ENCODE peak calls at places on chromosomes 16 and 17, in six cellular contexts. Q is right lobe of liver, J is A549, O is heart left ventricle, H is upper lobe of left lung, P is HepG2. F is an unnamed sample.
A peak's percentile ranks its signal among the peaks of the same experiment; 100 is the strongest.

GRCh38 chr17:50684612-50685333 is 22.9 kb downstream of the ANKRD40 start:
- ATAC-seq in Q (peak; percentile 83), J (no peak), O (no peak), H (no peak), P (peak; percentile 79), F (no peak)

GRCh38 chr17:38897671-38898290 is 27.6 kb upstream of the LASP1NB start:
- ATAC-seq in Q (peak; percentile 49), J (no peak), O (peak; percentile 5), H (no peak), P (peak; percentile 59), F (peak; percentile 29)

GRCh38 chr16:85139888-85140339 is 27.6 kb upstream of the CIBAR2 start:
- ATAC-seq in Q (no peak), J (no peak), O (no peak), H (no peak), P (no peak), F (no peak)

GRCh38 chr17:58153046-58153445 is 4.9 kb downstream of the OR4D1 start:
- ATAC-seq in Q (peak; percentile 44), J (no peak), O (peak; percentile 68), H (peak; percentile 36), P (no peak), F (peak; percentile 55)

GRCh38 chr16:65524997-65525396 is 403.1 kb upstream of the CDH11 start:
- ATAC-seq in Q (no peak), J (no peak), O (peak; percentile 93), H (no peak), P (no peak), F (no peak)

GRCh38 chr17:32970281-32970680 is 21.4 kb upstream of the SPACA3 start:
- ATAC-seq in Q (no peak), J (no peak), O (peak; percentile 92), H (peak; percentile 91), P (no peak), F (peak; percentile 61)

GRCh38 chr17:77651983-77652382 is 306.5 kb upstream of the TNRC6C start:
- ATAC-seq in Q (no peak), J (no peak), O (no peak), H (no peak), P (no peak), F (no peak)

GRCh38 chr16:11429823-11430222 is 84.6 kb downstream of the RMI2 start:
- ATAC-seq in Q (no peak), J (no peak), O (no peak), H (peak; percentile 23), P (no peak), F (no peak)

GRCh38 chr16:57775661-57776469 is 26.4 kb downstream of the KIFC3 start:
- ATAC-seq in Q (no peak), J (peak; percentile 21), O (peak; percentile 22), H (peak; percentile 34), P (peak; percentile 88), F (peak; percentile 40)

GRCh38 chr16:87952751-87953150 is 1.5 kb downstream of the BANP start:
- ATAC-seq in Q (no peak), J (no peak), O (no peak), H (no peak), P (no peak), F (no peak)

GRCh38 chr16:87950765-87951549 is at the start of gene BANP:
- ATAC-seq in Q (peak; percentile 87), J (peak; percentile 96), O (peak; percentile 96), H (peak; percentile 97), P (peak; percentile 97), F (peak; percentile 97)

GRCh38 chr16:87954361-87954760 is 3.1 kb downstream of the BANP start:
- ATAC-seq in Q (no peak), J (no peak), O (no peak), H (no peak), P (no peak), F (no peak)

GRCh38 chr16:87953308-87954208 is 2.3 kb downstream of the BANP start:
- ATAC-seq in Q (no peak), J (no peak), O (no peak), H (no peak), P (no peak), F (no peak)

DNA sequence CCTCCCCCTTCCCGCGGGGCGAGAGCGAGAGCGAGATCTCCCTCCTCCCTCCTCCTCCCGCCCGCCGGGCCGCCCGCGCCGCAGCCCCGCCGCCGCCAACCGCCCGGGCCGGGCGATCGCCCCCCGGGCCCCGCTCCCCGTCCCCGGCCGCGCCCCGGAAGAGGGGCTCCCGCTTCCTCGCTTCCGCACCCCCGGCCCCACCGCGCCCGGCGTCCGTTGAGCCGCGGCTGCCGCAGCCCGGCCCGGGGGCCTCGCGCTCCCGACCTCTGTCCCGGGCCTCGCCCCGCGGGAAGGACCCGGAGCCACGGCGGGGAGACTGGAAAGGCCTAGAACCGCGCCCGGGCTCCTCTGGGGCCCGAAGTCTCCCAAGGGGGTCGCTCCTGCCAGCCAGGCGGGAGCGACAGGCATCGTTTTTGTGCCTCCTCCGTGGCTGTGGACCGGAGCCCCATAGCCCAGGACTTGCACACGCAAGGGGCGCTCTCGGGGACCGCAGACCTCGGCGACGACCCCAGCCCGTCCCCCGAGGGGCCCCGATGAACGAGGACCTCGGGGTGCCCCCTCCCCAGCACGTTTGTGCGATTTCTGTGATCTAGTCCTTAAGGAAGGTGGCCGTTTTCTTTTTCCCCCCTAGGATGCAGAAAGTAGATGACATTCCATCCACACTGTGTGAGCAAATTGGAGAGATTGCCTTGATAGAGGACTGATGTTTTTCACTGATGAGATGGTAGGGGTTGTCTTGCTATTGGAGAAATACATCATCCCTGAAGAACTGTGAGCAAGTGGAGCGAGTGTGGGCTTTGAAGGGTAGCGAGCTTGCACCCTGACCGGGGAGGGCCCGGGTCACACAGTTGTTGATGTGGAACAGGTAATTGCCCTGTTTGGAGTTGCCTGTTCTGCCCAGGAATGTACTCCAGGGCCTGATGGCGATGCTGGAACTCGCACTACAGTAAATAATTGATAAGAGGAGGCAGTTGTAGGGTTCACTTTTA is 610 bp downstream of the BANP start:
- ATAC-seq in Q (no peak), J (peak; percentile 4), O (no peak), H (no peak), P (peak; percentile 0), F (peak; percentile 3)
- TF ChIP-seq CTCF in Q (no peak), J (no peak), O (no peak), H (no peak), P (peak; percentile 34), F (no peak)

DNA sequence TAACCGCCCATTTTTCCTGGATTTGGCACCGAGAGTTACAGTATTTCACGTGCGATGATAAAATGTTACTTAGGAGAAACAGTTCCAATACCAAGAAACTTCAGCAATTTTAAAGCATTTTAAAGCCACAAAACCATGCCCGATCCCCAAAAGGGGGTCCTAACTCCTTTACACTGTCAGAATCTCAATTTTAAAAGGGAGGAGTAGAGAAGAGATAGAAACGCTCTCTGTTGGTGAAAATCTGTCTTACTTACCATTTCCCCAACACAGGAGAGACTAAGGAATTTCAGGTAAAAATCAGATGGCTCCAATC is 526 bp upstream of the RNASEK start:
- ATAC-seq in Q (no peak), J (no peak), O (no peak), H (no peak), P (no peak), F (no peak)
- TF ChIP-seq POLR2A in Q (no peak), J (no peak), O (no peak), H (no peak), P (no peak), F (no peak)

DNA sequence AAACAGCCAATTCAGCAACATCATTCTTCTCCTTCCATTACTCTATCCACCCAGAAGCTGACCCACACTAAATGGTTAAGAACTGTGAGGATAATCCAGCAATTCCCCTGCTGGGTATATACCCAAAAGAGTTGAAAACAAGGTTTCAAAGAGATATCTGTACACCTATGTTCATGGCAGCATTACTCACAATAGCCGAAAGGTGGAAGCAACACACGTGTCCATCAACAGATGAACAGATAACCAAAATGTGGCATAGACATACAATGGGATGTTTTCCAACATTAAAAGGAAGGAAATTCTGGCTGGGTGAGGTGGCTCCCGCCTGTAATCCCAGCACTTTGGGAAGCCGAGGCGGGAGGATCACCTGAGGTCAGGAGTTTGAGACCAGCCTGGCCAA is 19.9 kb downstream of the MIS12 start:
- ATAC-seq in Q (no peak), J (no peak), O (no peak), H (no peak), P (no peak), F (no peak)
- TF ChIP-seq CTCF in Q (no peak), J (no peak), O (no peak), H (no peak), P (peak; percentile 6), F (no peak)

GRCh38 chr17:10787306-10788020 is 16.4 kb downstream of the TMEM238L start:
- ATAC-seq in Q (no peak), J (no peak), O (no peak), H (no peak), P (no peak), F (no peak)

GRCh38 chr17:10793256-10793655 is 10.6 kb downstream of the TMEM238L start:
- ATAC-seq in Q (no peak), J (no peak), O (no peak), H (no peak), P (no peak), F (no peak)

GRCh38 chr17:10792156-10792555 is 11.7 kb downstream of the TMEM238L start:
- ATAC-seq in Q (no peak), J (no peak), O (peak; percentile 28), H (no peak), P (no peak), F (no peak)

GRCh38 chr17:10789694-10790271 is 14.1 kb downstream of the TMEM238L start:
- ATAC-seq in Q (peak; percentile 97), J (no peak), O (no peak), H (no peak), P (peak; percentile 51), F (peak; percentile 32)

DNA sequence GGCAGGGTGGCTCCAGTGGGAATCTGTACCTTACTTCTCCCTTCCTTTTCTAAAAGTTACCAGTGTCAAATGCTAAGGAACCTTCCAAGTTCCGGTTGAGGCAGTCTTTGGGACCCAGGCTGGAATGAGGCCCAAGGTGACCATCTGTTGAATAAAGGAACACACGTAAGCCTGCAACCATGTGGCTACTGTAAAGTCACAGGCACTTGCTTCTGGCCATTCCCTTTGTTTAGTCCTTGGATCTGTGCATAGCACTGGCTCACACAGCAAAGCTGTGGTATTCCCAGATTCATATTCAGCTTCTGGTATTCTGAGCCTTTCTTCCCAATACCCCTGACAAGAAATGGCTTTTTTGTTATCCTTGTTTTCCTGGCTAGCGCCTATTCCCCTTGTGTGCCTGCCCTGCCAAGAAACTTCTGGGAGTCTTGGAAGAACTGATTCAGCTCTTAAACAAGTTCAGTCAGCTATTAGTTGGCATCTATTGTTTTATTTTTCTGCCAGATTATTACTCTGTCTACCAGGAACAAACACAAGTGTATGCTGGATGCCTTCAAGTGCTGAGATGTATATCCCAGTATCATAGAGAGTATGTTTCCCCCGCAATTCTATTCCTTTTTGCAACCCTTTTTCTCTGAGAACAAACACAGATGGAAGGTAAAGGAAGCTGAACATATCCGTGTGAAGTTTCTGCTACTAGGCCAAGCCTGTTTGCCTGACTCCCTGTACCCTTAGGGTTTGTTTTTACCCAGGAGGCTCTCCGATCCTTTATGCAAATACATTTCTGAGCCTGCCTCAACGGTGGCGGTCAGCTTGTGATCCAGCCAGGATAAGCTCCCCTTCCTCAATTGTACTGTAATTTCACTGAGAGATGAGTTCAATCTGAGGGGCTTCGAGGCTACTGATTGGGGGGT is 13.2 kb downstream of the TMEM238L start:
- ATAC-seq in Q (no peak), J (no peak), O (no peak), H (peak; percentile 63), P (no peak), F (no peak)
- TF ChIP-seq POLR2A in Q (no peak), J (no peak), O (no peak), H (no peak), P (no peak), F (no peak)

F was measured in gastroesophageal sphincter.